ENCODE peak calls at places on chromosomes 13 and 19, in eight cellular contexts. A is dorsolateral prefrontal cortex, F is PC-3, M is psoas muscle, K is substantia nigra, V is cardiac muscle cell, Q is body of pancreas, P is fibroblast of lung. R is an unnamed sample.

GRCh38 chr19:35644987-35645679 is 3.0 kb upstream of the COX6B1 start:
- DNase-seq in A (peak), F (peak), M (peak), K (peak), V (peak), Q (peak), P (peak), R (peak)

GRCh38 chr13:83019986-83020385 is 862.3 kb downstream of the SLITRK1 start:
- DNase-seq in A (no peak), F (no peak), M (no peak), K (no peak), V (peak), Q (no peak), P (no peak), R (no peak)

GRCh38 chr13:114140909-114141255 is 8.5 kb upstream of the RASA3 start:
- DNase-seq in A (no peak), F (no peak), M (no peak), K (no peak), V (no peak), Q (no peak), P (no peak), R (no peak)

GRCh38 chr13:110346661-110347067 is 39.6 kb downstream of the COL4A2 start:
- DNase-seq in A (no peak), F (peak), M (no peak), K (no peak), V (no peak), Q (no peak), P (no peak), R (no peak)

GRCh38 chr19:4369109-4369887 is 25.9 kb downstream of the MPND start:
- DNase-seq in A (no peak), F (no peak), M (peak), K (no peak), V (no peak), Q (peak), P (peak), R (peak)

GRCh38 chr13:36124236-36124822 is 6.9 kb downstream of the DCLK1 start:
- DNase-seq in A (no peak), F (peak), M (no peak), K (no peak), V (peak), Q (peak), P (peak), R (no peak)

GRCh38 chr13:108963276-108963810 is 333.9 kb downstream of the MYO16 start:
- DNase-seq in A (no peak), F (no peak), M (no peak), K (no peak), V (no peak), Q (no peak), P (no peak), R (no peak)

GRCh38 chr13:20231839-20232555 is at the start of gene GJB6:
- DNase-seq in A (no peak), F (no peak), M (no peak), K (no peak), V (no peak), Q (no peak), P (no peak), R (no peak)

GRCh38 chr19:13741893-13742292 is 22.4 kb upstream of the MRI1 start:
- DNase-seq in A (no peak), F (no peak), M (no peak), K (no peak), V (no peak), Q (no peak), P (no peak), R (no peak)

GRCh38 chr13:22031702-22032286 is 360.9 kb downstream of the FGF9 start:
- DNase-seq in A (no peak), F (no peak), M (no peak), K (no peak), V (no peak), Q (peak), P (no peak), R (no peak)

GRCh38 chr13:43986395-43986794 is 106.7 kb downstream of the LACC1 start:
- DNase-seq in A (no peak), F (no peak), M (no peak), K (no peak), V (no peak), Q (no peak), P (peak), R (no peak)

GRCh38 chr13:111547726-111548273 is 227.4 kb downstream of the TEX29 start:
- DNase-seq in A (no peak), F (no peak), M (no peak), K (no peak), V (no peak), Q (no peak), P (no peak), R (no peak)

DNA sequence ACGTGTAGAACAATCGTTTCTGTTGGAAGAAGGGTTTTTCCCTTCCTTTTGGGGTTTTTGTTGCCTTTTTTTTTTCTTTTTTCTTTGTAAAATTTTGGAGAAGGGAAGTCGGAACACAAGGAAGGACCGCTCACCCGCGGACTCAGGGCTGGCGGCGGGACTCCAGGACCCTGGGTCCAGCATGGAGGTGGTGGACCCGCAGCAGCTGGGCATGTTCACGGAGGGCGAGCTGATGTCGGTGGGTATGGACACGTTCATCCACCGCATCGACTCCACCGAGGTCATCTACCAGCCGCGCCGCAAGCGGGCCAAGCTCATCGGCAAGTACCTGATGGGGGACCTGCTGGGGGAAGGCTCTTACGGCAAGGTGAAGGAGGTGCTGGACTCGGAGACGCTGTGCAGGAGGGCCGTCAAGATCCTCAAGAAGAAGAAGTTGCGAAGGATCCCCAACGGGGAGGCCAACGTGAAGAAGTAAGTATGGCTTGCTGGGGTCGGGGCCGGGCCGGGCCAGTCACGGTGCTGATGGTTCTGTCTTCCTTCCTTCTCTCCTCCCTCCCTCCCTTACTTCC is 1.2 kb downstream of the STK11 start:
- DNase-seq in A (no peak), F (no peak), M (no peak), K (no peak), V (no peak), Q (no peak), P (no peak), R (no peak)
- H3K27ac ChIP-seq in A (peak), F (peak), M (peak), K (peak), V (peak), Q (peak), P (peak), R (peak)

GRCh38 chr19:11269408-11269807 is 7.1 kb upstream of the DOCK6 start:
- DNase-seq in A (no peak), F (peak), M (no peak), K (no peak), V (no peak), Q (no peak), P (peak), R (no peak)

GRCh38 chr19:11265785-11266236 is 3.5 kb upstream of the DOCK6 start:
- DNase-seq in A (no peak), F (peak), M (no peak), K (no peak), V (no peak), Q (peak), P (peak), R (no peak)

GRCh38 chr19:11265177-11265784 is 3.0 kb upstream of the DOCK6 start:
- DNase-seq in A (no peak), F (no peak), M (no peak), K (no peak), V (no peak), Q (no peak), P (no peak), R (no peak)

GRCh38 chr19:11268783-11269267 is 6.5 kb upstream of the DOCK6 start:
- DNase-seq in A (no peak), F (peak), M (peak), K (no peak), V (peak), Q (peak), P (peak), R (peak)

GRCh38 chr19:11267316-11268085 is 5.2 kb upstream of the DOCK6 start:
- DNase-seq in A (no peak), F (no peak), M (no peak), K (no peak), V (no peak), Q (no peak), P (no peak), R (no peak)
- H3K27ac ChIP-seq in A (no peak), F (no peak), M (no peak), K (no peak), V (no peak), Q (no peak), P (no peak), R (no peak)

GRCh38 chr19:9126900-9127405 is at the start of gene OR7G3:
- DNase-seq in A (no peak), F (no peak), M (no peak), K (no peak), V (no peak), Q (no peak), P (no peak), R (no peak)
- H3K27ac ChIP-seq in A (no peak), F (no peak), M (no peak), K (no peak), V (no peak), Q (no peak), P (no peak), R (no peak)

DNA sequence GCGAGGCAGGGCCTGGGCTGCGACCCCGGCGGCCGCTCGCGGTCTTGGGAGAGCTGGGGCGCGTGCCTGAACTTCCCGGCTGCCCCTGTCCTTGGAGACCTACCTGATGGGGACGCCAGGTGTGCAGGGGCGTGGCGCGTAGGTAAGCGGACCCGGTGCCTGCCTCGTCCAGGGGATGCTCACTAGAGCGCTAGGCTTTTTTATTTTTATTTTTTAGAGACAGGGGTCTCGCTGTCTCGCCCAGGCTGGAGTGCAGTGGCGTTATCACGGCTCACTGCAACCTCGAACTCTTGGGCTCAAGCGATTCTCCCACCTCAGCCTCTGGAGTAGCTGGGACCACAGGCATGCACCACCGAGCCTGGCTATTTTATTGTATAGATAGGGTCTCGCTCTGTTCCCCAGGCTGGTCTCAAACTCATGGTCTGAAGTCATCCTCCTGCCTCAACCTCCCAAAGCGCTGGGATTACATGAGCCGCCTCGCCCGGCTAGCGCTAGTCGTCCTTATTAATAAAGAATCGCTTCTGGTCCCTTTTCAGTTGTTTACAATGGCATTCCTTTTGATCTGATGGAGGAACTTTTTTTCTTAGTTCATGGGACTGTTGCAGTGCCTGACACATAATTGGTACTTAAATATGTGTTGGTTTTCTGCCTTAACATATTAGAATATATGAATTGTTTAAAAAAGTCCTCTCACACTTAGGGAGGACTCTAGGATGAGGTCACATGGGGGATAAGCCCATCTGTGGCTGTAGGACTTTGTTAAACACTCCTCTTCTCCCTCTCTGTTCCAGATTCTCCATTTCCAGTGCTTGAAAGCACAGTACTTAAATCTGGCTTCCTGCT is 812 bp downstream of the DPY19L3 start:
- DNase-seq in A (no peak), F (no peak), M (no peak), K (no peak), V (no peak), Q (no peak), P (no peak), R (no peak)
- H3K27ac ChIP-seq in A (peak), F (no peak), M (peak), K (peak), V (peak), Q (peak), P (peak), R (peak)

GRCh38 chr19:18041054-18041453 is 33.1 kb downstream of the ARRDC2 start:
- DNase-seq in A (no peak), F (no peak), M (no peak), K (no peak), V (no peak), Q (no peak), P (no peak), R (no peak)
- H3K27ac ChIP-seq in A (no peak), F (no peak), M (no peak), K (no peak), V (no peak), Q (no peak), P (no peak), R (no peak)

DNA sequence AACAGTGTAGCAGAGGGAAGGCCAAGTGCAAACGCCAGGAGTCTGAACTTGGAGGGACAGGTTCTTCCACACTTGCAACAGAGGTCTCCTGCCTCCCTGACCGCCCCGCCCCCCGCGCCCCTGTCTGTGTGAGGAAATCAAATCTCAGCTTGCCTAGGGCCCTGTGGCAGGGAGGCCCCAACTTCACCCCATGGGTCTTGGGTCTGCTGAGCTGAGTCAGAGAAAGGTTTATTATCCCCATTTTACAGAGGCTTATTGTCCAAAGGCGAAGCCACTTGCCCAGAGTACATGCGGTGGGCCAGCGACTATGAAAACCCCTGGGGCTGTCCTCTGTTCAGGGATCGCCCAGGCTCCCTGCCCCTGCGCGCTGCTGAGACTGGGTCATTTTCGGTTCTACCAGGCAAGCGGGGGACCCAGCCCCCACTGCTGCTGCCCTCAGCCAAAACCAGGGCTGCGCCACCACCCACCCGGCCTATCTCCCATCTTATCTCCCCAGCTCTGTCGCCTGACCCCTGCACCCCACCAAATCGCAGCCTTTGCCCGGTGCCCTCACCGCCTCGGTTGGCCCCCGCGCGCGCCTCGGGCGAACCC is 956 bp upstream of the CERS4 start:
- DNase-seq in A (peak), F (peak), M (peak), K (peak), V (peak), Q (no peak), P (no peak), R (no peak)
- H3K27ac ChIP-seq in A (peak), F (no peak), M (no peak), K (peak), V (no peak), Q (peak), P (no peak), R (no peak)

GRCh38 chr13:24625870-24626419 is 54.3 kb upstream of the ATP12A start:
- DNase-seq in A (no peak), F (no peak), M (no peak), K (no peak), V (no peak), Q (no peak), P (no peak), R (no peak)
- H3K27ac ChIP-seq in A (no peak), F (no peak), M (no peak), K (no peak), V (no peak), Q (no peak), P (no peak), R (no peak)

GRCh38 chr13:94301487-94301886 is 178.0 kb downstream of the DCT start:
- DNase-seq in A (no peak), F (no peak), M (no peak), K (no peak), V (no peak), Q (no peak), P (no peak), R (no peak)

GRCh38 chr13:94305934-94306333 is 173.5 kb downstream of the DCT start:
- DNase-seq in A (no peak), F (no peak), M (no peak), K (no peak), V (no peak), Q (no peak), P (peak), R (no peak)

GRCh38 chr13:94305463-94305862 is 174.0 kb downstream of the DCT start:
- DNase-seq in A (no peak), F (peak), M (no peak), K (no peak), V (peak), Q (peak), P (peak), R (peak)

GRCh38 chr13:94303644-94304174 is 175.8 kb downstream of the DCT start:
- DNase-seq in A (no peak), F (no peak), M (no peak), K (no peak), V (no peak), Q (no peak), P (no peak), R (no peak)

DNA sequence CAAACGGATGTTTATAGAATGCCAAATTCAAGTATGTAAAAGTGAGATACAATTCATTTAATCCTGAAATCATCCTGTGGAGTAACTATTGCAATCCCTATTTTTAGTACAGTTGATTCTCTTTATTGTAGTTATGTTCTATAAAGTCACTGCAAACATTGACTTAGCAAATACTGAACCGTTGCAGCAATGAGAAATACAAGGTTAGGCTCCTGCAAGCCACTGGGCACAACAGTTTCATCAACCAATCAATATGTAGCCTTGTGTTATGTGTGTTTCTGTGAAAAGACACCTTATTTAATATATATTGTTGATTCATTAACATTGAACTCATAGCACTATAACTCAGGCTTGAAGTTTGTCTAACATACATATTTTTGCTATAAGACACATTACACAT is 174.4 kb downstream of the DCT start:
- DNase-seq in A (no peak), F (peak), M (no peak), K (no peak), V (no peak), Q (no peak), P (no peak), R (no peak)
- H3K27ac ChIP-seq in A (no peak), F (peak), M (no peak), K (no peak), V (no peak), Q (no peak), P (no peak), R (no peak)

GRCh38 chr19:37470216-37470615 is 1.1 kb downstream of the ZNF570 start:
- DNase-seq in A (no peak), F (no peak), M (no peak), K (no peak), V (no peak), Q (no peak), P (no peak), R (no peak)
- H3K27ac ChIP-seq in A (peak), F (no peak), M (no peak), K (no peak), V (no peak), Q (no peak), P (no peak), R (peak)

R was measured in tibial artery.